ENCODE peak calls at places on chromosome 7, in nine cellular contexts. One of them, this sample, is unnamed.
A peak's percentile ranks its signal among the peaks of the same experiment; 100 is the strongest.

GRCh38 chr7:74199551-74200355 is 10.1 kb upstream of the LAT2 start:
- DNase-seq in activated T-helper 9 cell treated with anti-CD3 and anti-CD28 coated beads, Interleukin-2, amount 50 U/mL, for 16 hours: no peak
- DNase-seq in stimulated activated CD8-positive, alpha-beta memory T cell treated with anti-CD3 and anti-CD28 coated beads, Interleukin-2, amount 100 ng/mL, for 1 hour: no peak
- DNase-seq in astrocyte: peak; percentile 60
- DNase-seq in COLO829: no peak
- DNase-seq in small intestine: no peak
- DNase-seq in C1 segment of cervical spinal cord: no peak
- DNase-seq in activated T-helper 1 cell treated with anti-CD3 and anti-CD28 coated beads, Interleukin-2, amount 50 U/mL, for 16 hours: no peak
- DNase-seq in GM13977: no peak
- DNase-seq in this sample: no peak

GRCh38 chr7:48366096-48366495 is 194.8 kb downstream of the ABCA13 start:
- DNase-seq in activated T-helper 9 cell treated with anti-CD3 and anti-CD28 coated beads, Interleukin-2, amount 50 U/mL, for 16 hours: no peak
- DNase-seq in stimulated activated CD8-positive, alpha-beta memory T cell treated with anti-CD3 and anti-CD28 coated beads, Interleukin-2, amount 100 ng/mL, for 1 hour: no peak
- DNase-seq in astrocyte: peak; percentile 3
- DNase-seq in COLO829: no peak
- DNase-seq in small intestine: no peak
- DNase-seq in C1 segment of cervical spinal cord: no peak
- DNase-seq in activated T-helper 1 cell treated with anti-CD3 and anti-CD28 coated beads, Interleukin-2, amount 50 U/mL, for 16 hours: no peak
- DNase-seq in GM13977: no peak
- DNase-seq in this sample: no peak

GRCh38 chr7:73703985-73704639 is 15.4 kb downstream of the STX1A start:
- DNase-seq in activated T-helper 9 cell treated with anti-CD3 and anti-CD28 coated beads, Interleukin-2, amount 50 U/mL, for 16 hours: no peak
- DNase-seq in stimulated activated CD8-positive, alpha-beta memory T cell treated with anti-CD3 and anti-CD28 coated beads, Interleukin-2, amount 100 ng/mL, for 1 hour: no peak
- DNase-seq in astrocyte: no peak
- DNase-seq in COLO829: peak; percentile 67
- DNase-seq in small intestine: peak; percentile 79
- DNase-seq in C1 segment of cervical spinal cord: no peak
- DNase-seq in activated T-helper 1 cell treated with anti-CD3 and anti-CD28 coated beads, Interleukin-2, amount 50 U/mL, for 16 hours: no peak
- DNase-seq in GM13977: peak; percentile 82
- DNase-seq in this sample: no peak

GRCh38 chr7:150341263-150342118 is at the start of gene RARRES2:
- DNase-seq in activated T-helper 9 cell treated with anti-CD3 and anti-CD28 coated beads, Interleukin-2, amount 50 U/mL, for 16 hours: no peak
- DNase-seq in stimulated activated CD8-positive, alpha-beta memory T cell treated with anti-CD3 and anti-CD28 coated beads, Interleukin-2, amount 100 ng/mL, for 1 hour: no peak
- DNase-seq in astrocyte: no peak
- DNase-seq in COLO829: no peak
- DNase-seq in small intestine: no peak
- DNase-seq in C1 segment of cervical spinal cord: peak; percentile 38
- DNase-seq in activated T-helper 1 cell treated with anti-CD3 and anti-CD28 coated beads, Interleukin-2, amount 50 U/mL, for 16 hours: no peak
- DNase-seq in GM13977: no peak
- DNase-seq in this sample: no peak

GRCh38 chr7:832292-832967 is at the start of gene SUN1:
- DNase-seq in activated T-helper 9 cell treated with anti-CD3 and anti-CD28 coated beads, Interleukin-2, amount 50 U/mL, for 16 hours: peak; percentile 53
- DNase-seq in stimulated activated CD8-positive, alpha-beta memory T cell treated with anti-CD3 and anti-CD28 coated beads, Interleukin-2, amount 100 ng/mL, for 1 hour: peak; percentile 48
- DNase-seq in astrocyte: peak; percentile 83
- DNase-seq in COLO829: peak; percentile 69
- DNase-seq in small intestine: no peak
- DNase-seq in C1 segment of cervical spinal cord: no peak
- DNase-seq in activated T-helper 1 cell treated with anti-CD3 and anti-CD28 coated beads, Interleukin-2, amount 50 U/mL, for 16 hours: peak; percentile 39
- DNase-seq in GM13977: peak; percentile 69
- DNase-seq in this sample: peak; percentile 48

GRCh38 chr7:69608878-69609277 is 10.6 kb downstream of the AUTS2 start:
- DNase-seq in activated T-helper 9 cell treated with anti-CD3 and anti-CD28 coated beads, Interleukin-2, amount 50 U/mL, for 16 hours: no peak
- DNase-seq in stimulated activated CD8-positive, alpha-beta memory T cell treated with anti-CD3 and anti-CD28 coated beads, Interleukin-2, amount 100 ng/mL, for 1 hour: no peak
- DNase-seq in astrocyte: no peak
- DNase-seq in COLO829: no peak
- DNase-seq in small intestine: no peak
- DNase-seq in C1 segment of cervical spinal cord: no peak
- DNase-seq in activated T-helper 1 cell treated with anti-CD3 and anti-CD28 coated beads, Interleukin-2, amount 50 U/mL, for 16 hours: no peak
- DNase-seq in GM13977: no peak
- DNase-seq in this sample: no peak

GRCh38 chr7:117395743-117396142 is 31.6 kb downstream of the ASZ1 start:
- DNase-seq in activated T-helper 9 cell treated with anti-CD3 and anti-CD28 coated beads, Interleukin-2, amount 50 U/mL, for 16 hours: no peak
- DNase-seq in stimulated activated CD8-positive, alpha-beta memory T cell treated with anti-CD3 and anti-CD28 coated beads, Interleukin-2, amount 100 ng/mL, for 1 hour: no peak
- DNase-seq in astrocyte: no peak
- DNase-seq in COLO829: no peak
- DNase-seq in small intestine: no peak
- DNase-seq in C1 segment of cervical spinal cord: no peak
- DNase-seq in activated T-helper 1 cell treated with anti-CD3 and anti-CD28 coated beads, Interleukin-2, amount 50 U/mL, for 16 hours: no peak
- DNase-seq in GM13977: no peak
- DNase-seq in this sample: no peak

GRCh38 chr7:96388166-96388565 is 66.3 kb upstream of the SLC25A13 start:
- DNase-seq in activated T-helper 9 cell treated with anti-CD3 and anti-CD28 coated beads, Interleukin-2, amount 50 U/mL, for 16 hours: no peak
- DNase-seq in stimulated activated CD8-positive, alpha-beta memory T cell treated with anti-CD3 and anti-CD28 coated beads, Interleukin-2, amount 100 ng/mL, for 1 hour: no peak
- DNase-seq in astrocyte: peak; percentile 56
- DNase-seq in COLO829: no peak
- DNase-seq in small intestine: peak; percentile 3
- DNase-seq in C1 segment of cervical spinal cord: no peak
- DNase-seq in activated T-helper 1 cell treated with anti-CD3 and anti-CD28 coated beads, Interleukin-2, amount 50 U/mL, for 16 hours: no peak
- DNase-seq in GM13977: no peak
- DNase-seq in this sample: no peak

GRCh38 chr7:1856161-1856965 is 186.3 kb downstream of the ELFN1 start:
- DNase-seq in activated T-helper 9 cell treated with anti-CD3 and anti-CD28 coated beads, Interleukin-2, amount 50 U/mL, for 16 hours: no peak
- DNase-seq in stimulated activated CD8-positive, alpha-beta memory T cell treated with anti-CD3 and anti-CD28 coated beads, Interleukin-2, amount 100 ng/mL, for 1 hour: no peak
- DNase-seq in astrocyte: no peak
- DNase-seq in COLO829: no peak
- DNase-seq in small intestine: no peak
- DNase-seq in C1 segment of cervical spinal cord: no peak
- DNase-seq in activated T-helper 1 cell treated with anti-CD3 and anti-CD28 coated beads, Interleukin-2, amount 50 U/mL, for 16 hours: no peak
- DNase-seq in GM13977: no peak
- DNase-seq in this sample: no peak

GRCh38 chr7:154777489-154777888 is 225.4 kb downstream of the PAXIP1 start:
- DNase-seq in activated T-helper 9 cell treated with anti-CD3 and anti-CD28 coated beads, Interleukin-2, amount 50 U/mL, for 16 hours: no peak
- DNase-seq in stimulated activated CD8-positive, alpha-beta memory T cell treated with anti-CD3 and anti-CD28 coated beads, Interleukin-2, amount 100 ng/mL, for 1 hour: no peak
- DNase-seq in astrocyte: peak; percentile 41
- DNase-seq in COLO829: no peak
- DNase-seq in small intestine: no peak
- DNase-seq in C1 segment of cervical spinal cord: peak; percentile 59
- DNase-seq in activated T-helper 1 cell treated with anti-CD3 and anti-CD28 coated beads, Interleukin-2, amount 50 U/mL, for 16 hours: no peak
- DNase-seq in GM13977: no peak
- DNase-seq in this sample: no peak

GRCh38 chr7:101466871-101467270 is 104.2 kb downstream of the COL26A1 start:
- DNase-seq in activated T-helper 9 cell treated with anti-CD3 and anti-CD28 coated beads, Interleukin-2, amount 50 U/mL, for 16 hours: no peak
- DNase-seq in stimulated activated CD8-positive, alpha-beta memory T cell treated with anti-CD3 and anti-CD28 coated beads, Interleukin-2, amount 100 ng/mL, for 1 hour: no peak
- DNase-seq in astrocyte: peak; percentile 9
- DNase-seq in COLO829: no peak
- DNase-seq in small intestine: no peak
- DNase-seq in C1 segment of cervical spinal cord: no peak
- DNase-seq in activated T-helper 1 cell treated with anti-CD3 and anti-CD28 coated beads, Interleukin-2, amount 50 U/mL, for 16 hours: no peak
- DNase-seq in GM13977: no peak
- DNase-seq in this sample: no peak

GRCh38 chr7:131424219-131424822 is 96.6 kb downstream of the MKLN1 start:
- DNase-seq in activated T-helper 9 cell treated with anti-CD3 and anti-CD28 coated beads, Interleukin-2, amount 50 U/mL, for 16 hours: no peak
- DNase-seq in stimulated activated CD8-positive, alpha-beta memory T cell treated with anti-CD3 and anti-CD28 coated beads, Interleukin-2, amount 100 ng/mL, for 1 hour: no peak
- DNase-seq in astrocyte: peak; percentile 27
- DNase-seq in COLO829: peak; percentile 68
- DNase-seq in small intestine: peak; percentile 45
- DNase-seq in C1 segment of cervical spinal cord: no peak
- DNase-seq in activated T-helper 1 cell treated with anti-CD3 and anti-CD28 coated beads, Interleukin-2, amount 50 U/mL, for 16 hours: no peak
- DNase-seq in GM13977: peak; percentile 24
- DNase-seq in this sample: peak; percentile 5

GRCh38 chr7:126716321-126716720 is 536.4 kb downstream of the GRM8 start:
- DNase-seq in activated T-helper 9 cell treated with anti-CD3 and anti-CD28 coated beads, Interleukin-2, amount 50 U/mL, for 16 hours: no peak
- DNase-seq in stimulated activated CD8-positive, alpha-beta memory T cell treated with anti-CD3 and anti-CD28 coated beads, Interleukin-2, amount 100 ng/mL, for 1 hour: no peak
- DNase-seq in astrocyte: no peak
- DNase-seq in COLO829: no peak
- DNase-seq in small intestine: no peak
- DNase-seq in C1 segment of cervical spinal cord: no peak
- DNase-seq in activated T-helper 1 cell treated with anti-CD3 and anti-CD28 coated beads, Interleukin-2, amount 50 U/mL, for 16 hours: no peak
- DNase-seq in GM13977: no peak
- DNase-seq in this sample: no peak

GRCh38 chr7:99393363-99394187 is 14.8 kb downstream of the PDAP1 start:
- DNase-seq in activated T-helper 9 cell treated with anti-CD3 and anti-CD28 coated beads, Interleukin-2, amount 50 U/mL, for 16 hours: no peak
- DNase-seq in stimulated activated CD8-positive, alpha-beta memory T cell treated with anti-CD3 and anti-CD28 coated beads, Interleukin-2, amount 100 ng/mL, for 1 hour: no peak
- DNase-seq in astrocyte: no peak
- DNase-seq in COLO829: no peak
- DNase-seq in small intestine: no peak
- DNase-seq in C1 segment of cervical spinal cord: no peak
- DNase-seq in activated T-helper 1 cell treated with anti-CD3 and anti-CD28 coated beads, Interleukin-2, amount 50 U/mL, for 16 hours: no peak
- DNase-seq in GM13977: no peak
- DNase-seq in this sample: no peak

GRCh38 chr7:29140873-29141468 is 5.4 kb downstream of the CPVL start:
- DNase-seq in activated T-helper 9 cell treated with anti-CD3 and anti-CD28 coated beads, Interleukin-2, amount 50 U/mL, for 16 hours: no peak
- DNase-seq in stimulated activated CD8-positive, alpha-beta memory T cell treated with anti-CD3 and anti-CD28 coated beads, Interleukin-2, amount 100 ng/mL, for 1 hour: no peak
- DNase-seq in astrocyte: no peak
- DNase-seq in COLO829: no peak
- DNase-seq in small intestine: peak; percentile 78
- DNase-seq in C1 segment of cervical spinal cord: no peak
- DNase-seq in activated T-helper 1 cell treated with anti-CD3 and anti-CD28 coated beads, Interleukin-2, amount 50 U/mL, for 16 hours: no peak
- DNase-seq in GM13977: no peak
- DNase-seq in this sample: no peak

GRCh38 chr7:20064974-20065862 is 152.0 kb downstream of the MACC1 start:
- DNase-seq in activated T-helper 9 cell treated with anti-CD3 and anti-CD28 coated beads, Interleukin-2, amount 50 U/mL, for 16 hours: no peak
- DNase-seq in stimulated activated CD8-positive, alpha-beta memory T cell treated with anti-CD3 and anti-CD28 coated beads, Interleukin-2, amount 100 ng/mL, for 1 hour: no peak
- DNase-seq in astrocyte: peak; percentile 97
- DNase-seq in COLO829: peak; percentile 74
- DNase-seq in small intestine: no peak
- DNase-seq in C1 segment of cervical spinal cord: no peak
- DNase-seq in activated T-helper 1 cell treated with anti-CD3 and anti-CD28 coated beads, Interleukin-2, amount 50 U/mL, for 16 hours: no peak
- DNase-seq in GM13977: peak; percentile 56
- DNase-seq in this sample: peak; percentile 33

GRCh38 chr7:68224041-68224534 is 1227.5 kb downstream of the TYW1 start:
- DNase-seq in activated T-helper 9 cell treated with anti-CD3 and anti-CD28 coated beads, Interleukin-2, amount 50 U/mL, for 16 hours: no peak
- DNase-seq in stimulated activated CD8-positive, alpha-beta memory T cell treated with anti-CD3 and anti-CD28 coated beads, Interleukin-2, amount 100 ng/mL, for 1 hour: no peak
- DNase-seq in astrocyte: no peak
- DNase-seq in COLO829: peak; percentile 90
- DNase-seq in small intestine: no peak
- DNase-seq in C1 segment of cervical spinal cord: peak; percentile 68
- DNase-seq in activated T-helper 1 cell treated with anti-CD3 and anti-CD28 coated beads, Interleukin-2, amount 50 U/mL, for 16 hours: no peak
- DNase-seq in GM13977: no peak
- DNase-seq in this sample: no peak

GRCh38 chr7:48360574-48360973 is 189.3 kb downstream of the ABCA13 start:
- DNase-seq in activated T-helper 9 cell treated with anti-CD3 and anti-CD28 coated beads, Interleukin-2, amount 50 U/mL, for 16 hours: no peak
- DNase-seq in stimulated activated CD8-positive, alpha-beta memory T cell treated with anti-CD3 and anti-CD28 coated beads, Interleukin-2, amount 100 ng/mL, for 1 hour: no peak
- DNase-seq in astrocyte: peak; percentile 23
- DNase-seq in COLO829: no peak
- DNase-seq in small intestine: no peak
- DNase-seq in C1 segment of cervical spinal cord: no peak
- DNase-seq in activated T-helper 1 cell treated with anti-CD3 and anti-CD28 coated beads, Interleukin-2, amount 50 U/mL, for 16 hours: no peak
- DNase-seq in GM13977: no peak
- DNase-seq in this sample: no peak

GRCh38 chr7:131249003-131249402 is 78.7 kb upstream of the MKLN1 start:
- DNase-seq in activated T-helper 9 cell treated with anti-CD3 and anti-CD28 coated beads, Interleukin-2, amount 50 U/mL, for 16 hours: no peak
- DNase-seq in stimulated activated CD8-positive, alpha-beta memory T cell treated with anti-CD3 and anti-CD28 coated beads, Interleukin-2, amount 100 ng/mL, for 1 hour: no peak
- DNase-seq in astrocyte: peak; percentile 97
- DNase-seq in COLO829: no peak
- DNase-seq in small intestine: no peak
- DNase-seq in C1 segment of cervical spinal cord: no peak
- DNase-seq in activated T-helper 1 cell treated with anti-CD3 and anti-CD28 coated beads, Interleukin-2, amount 50 U/mL, for 16 hours: no peak
- DNase-seq in GM13977: no peak
- DNase-seq in this sample: no peak

GRCh38 chr7:133770863-133771492 is 356.2 kb upstream of the LRGUK start:
- DNase-seq in activated T-helper 9 cell treated with anti-CD3 and anti-CD28 coated beads, Interleukin-2, amount 50 U/mL, for 16 hours: no peak
- DNase-seq in stimulated activated CD8-positive, alpha-beta memory T cell treated with anti-CD3 and anti-CD28 coated beads, Interleukin-2, amount 100 ng/mL, for 1 hour: no peak
- DNase-seq in astrocyte: peak; percentile 55
- DNase-seq in COLO829: peak; percentile 37
- DNase-seq in small intestine: no peak
- DNase-seq in C1 segment of cervical spinal cord: no peak
- DNase-seq in activated T-helper 1 cell treated with anti-CD3 and anti-CD28 coated beads, Interleukin-2, amount 50 U/mL, for 16 hours: no peak
- DNase-seq in GM13977: no peak
- DNase-seq in this sample: no peak

GRCh38 chr7:32145911-32146310 is 75.7 kb upstream of the PDE1C start:
- DNase-seq in activated T-helper 9 cell treated with anti-CD3 and anti-CD28 coated beads, Interleukin-2, amount 50 U/mL, for 16 hours: no peak
- DNase-seq in stimulated activated CD8-positive, alpha-beta memory T cell treated with anti-CD3 and anti-CD28 coated beads, Interleukin-2, amount 100 ng/mL, for 1 hour: no peak
- DNase-seq in astrocyte: no peak
- DNase-seq in COLO829: no peak
- DNase-seq in small intestine: no peak
- DNase-seq in C1 segment of cervical spinal cord: no peak
- DNase-seq in activated T-helper 1 cell treated with anti-CD3 and anti-CD28 coated beads, Interleukin-2, amount 50 U/mL, for 16 hours: no peak
- DNase-seq in GM13977: no peak
- DNase-seq in this sample: no peak

GRCh38 chr7:132857703-132858102 is 224.2 kb downstream of the CHCHD3 start:
- DNase-seq in activated T-helper 9 cell treated with anti-CD3 and anti-CD28 coated beads, Interleukin-2, amount 50 U/mL, for 16 hours: no peak
- DNase-seq in stimulated activated CD8-positive, alpha-beta memory T cell treated with anti-CD3 and anti-CD28 coated beads, Interleukin-2, amount 100 ng/mL, for 1 hour: no peak
- DNase-seq in astrocyte: no peak
- DNase-seq in COLO829: no peak
- DNase-seq in small intestine: no peak
- DNase-seq in C1 segment of cervical spinal cord: no peak
- DNase-seq in activated T-helper 1 cell treated with anti-CD3 and anti-CD28 coated beads, Interleukin-2, amount 50 U/mL, for 16 hours: no peak
- DNase-seq in GM13977: no peak
- DNase-seq in this sample: no peak

GRCh38 chr7:2031496-2031895 is 201.2 kb downstream of the MAD1L1 start:
- DNase-seq in activated T-helper 9 cell treated with anti-CD3 and anti-CD28 coated beads, Interleukin-2, amount 50 U/mL, for 16 hours: no peak
- DNase-seq in stimulated activated CD8-positive, alpha-beta memory T cell treated with anti-CD3 and anti-CD28 coated beads, Interleukin-2, amount 100 ng/mL, for 1 hour: no peak
- DNase-seq in astrocyte: no peak
- DNase-seq in COLO829: no peak
- DNase-seq in small intestine: no peak
- DNase-seq in C1 segment of cervical spinal cord: no peak
- DNase-seq in activated T-helper 1 cell treated with anti-CD3 and anti-CD28 coated beads, Interleukin-2, amount 50 U/mL, for 16 hours: no peak
- DNase-seq in GM13977: no peak
- DNase-seq in this sample: no peak

GRCh38 chr7:77327067-77327931 is 88.8 kb downstream of the GSAP start:
- DNase-seq in activated T-helper 9 cell treated with anti-CD3 and anti-CD28 coated beads, Interleukin-2, amount 50 U/mL, for 16 hours: no peak
- DNase-seq in stimulated activated CD8-positive, alpha-beta memory T cell treated with anti-CD3 and anti-CD28 coated beads, Interleukin-2, amount 100 ng/mL, for 1 hour: no peak
- DNase-seq in astrocyte: peak; percentile 34
- DNase-seq in COLO829: no peak
- DNase-seq in small intestine: no peak
- DNase-seq in C1 segment of cervical spinal cord: no peak
- DNase-seq in activated T-helper 1 cell treated with anti-CD3 and anti-CD28 coated beads, Interleukin-2, amount 50 U/mL, for 16 hours: no peak
- DNase-seq in GM13977: no peak
- DNase-seq in this sample: no peak

GRCh38 chr7:155143381-155143780 is 73.3 kb downstream of the HTR5A start:
- DNase-seq in activated T-helper 9 cell treated with anti-CD3 and anti-CD28 coated beads, Interleukin-2, amount 50 U/mL, for 16 hours: no peak
- DNase-seq in stimulated activated CD8-positive, alpha-beta memory T cell treated with anti-CD3 and anti-CD28 coated beads, Interleukin-2, amount 100 ng/mL, for 1 hour: no peak
- DNase-seq in astrocyte: no peak
- DNase-seq in COLO829: no peak
- DNase-seq in small intestine: no peak
- DNase-seq in C1 segment of cervical spinal cord: no peak
- DNase-seq in activated T-helper 1 cell treated with anti-CD3 and anti-CD28 coated beads, Interleukin-2, amount 50 U/mL, for 16 hours: no peak
- DNase-seq in GM13977: no peak
- DNase-seq in this sample: no peak

GRCh38 chr7:142516038-142516501 is 233.2 kb upstream of the PRSS1 start:
- DNase-seq in activated T-helper 9 cell treated with anti-CD3 and anti-CD28 coated beads, Interleukin-2, amount 50 U/mL, for 16 hours: peak; percentile 3
- DNase-seq in stimulated activated CD8-positive, alpha-beta memory T cell treated with anti-CD3 and anti-CD28 coated beads, Interleukin-2, amount 100 ng/mL, for 1 hour: no peak
- DNase-seq in astrocyte: peak; percentile 45
- DNase-seq in COLO829: peak; percentile 75
- DNase-seq in small intestine: peak; percentile 83
- DNase-seq in C1 segment of cervical spinal cord: peak; percentile 39
- DNase-seq in activated T-helper 1 cell treated with anti-CD3 and anti-CD28 coated beads, Interleukin-2, amount 50 U/mL, for 16 hours: no peak
- DNase-seq in GM13977: peak; percentile 53
- DNase-seq in this sample: no peak

GRCh38 chr7:148905093-148905666 is 21.1 kb upstream of the EZH2 start:
- DNase-seq in activated T-helper 9 cell treated with anti-CD3 and anti-CD28 coated beads, Interleukin-2, amount 50 U/mL, for 16 hours: no peak
- DNase-seq in stimulated activated CD8-positive, alpha-beta memory T cell treated with anti-CD3 and anti-CD28 coated beads, Interleukin-2, amount 100 ng/mL, for 1 hour: no peak
- DNase-seq in astrocyte: no peak
- DNase-seq in COLO829: no peak
- DNase-seq in small intestine: no peak
- DNase-seq in C1 segment of cervical spinal cord: no peak
- DNase-seq in activated T-helper 1 cell treated with anti-CD3 and anti-CD28 coated beads, Interleukin-2, amount 50 U/mL, for 16 hours: no peak
- DNase-seq in GM13977: no peak
- DNase-seq in this sample: no peak

GRCh38 chr7:90958669-90959068 is 305.6 kb upstream of the FZD1 start:
- DNase-seq in activated T-helper 9 cell treated with anti-CD3 and anti-CD28 coated beads, Interleukin-2, amount 50 U/mL, for 16 hours: no peak
- DNase-seq in stimulated activated CD8-positive, alpha-beta memory T cell treated with anti-CD3 and anti-CD28 coated beads, Interleukin-2, amount 100 ng/mL, for 1 hour: no peak
- DNase-seq in astrocyte: peak; percentile 95
- DNase-seq in COLO829: no peak
- DNase-seq in small intestine: no peak
- DNase-seq in C1 segment of cervical spinal cord: no peak
- DNase-seq in activated T-helper 1 cell treated with anti-CD3 and anti-CD28 coated beads, Interleukin-2, amount 50 U/mL, for 16 hours: no peak
- DNase-seq in GM13977: no peak
- DNase-seq in this sample: no peak

GRCh38 chr7:151137841-151138540 is 29.5 kb downstream of the GBX1 start:
- DNase-seq in activated T-helper 9 cell treated with anti-CD3 and anti-CD28 coated beads, Interleukin-2, amount 50 U/mL, for 16 hours: no peak
- DNase-seq in stimulated activated CD8-positive, alpha-beta memory T cell treated with anti-CD3 and anti-CD28 coated beads, Interleukin-2, amount 100 ng/mL, for 1 hour: no peak
- DNase-seq in astrocyte: no peak
- DNase-seq in COLO829: no peak
- DNase-seq in small intestine: no peak
- DNase-seq in C1 segment of cervical spinal cord: no peak
- DNase-seq in activated T-helper 1 cell treated with anti-CD3 and anti-CD28 coated beads, Interleukin-2, amount 50 U/mL, for 16 hours: no peak
- DNase-seq in GM13977: peak; percentile 26
- DNase-seq in this sample: no peak

GRCh38 chr7:20786779-20787651 is at the start of gene SP8:
- DNase-seq in activated T-helper 9 cell treated with anti-CD3 and anti-CD28 coated beads, Interleukin-2, amount 50 U/mL, for 16 hours: no peak
- DNase-seq in stimulated activated CD8-positive, alpha-beta memory T cell treated with anti-CD3 and anti-CD28 coated beads, Interleukin-2, amount 100 ng/mL, for 1 hour: no peak
- DNase-seq in astrocyte: no peak
- DNase-seq in COLO829: peak; percentile 36
- DNase-seq in small intestine: peak; percentile 32
- DNase-seq in C1 segment of cervical spinal cord: peak; percentile 32
- DNase-seq in activated T-helper 1 cell treated with anti-CD3 and anti-CD28 coated beads, Interleukin-2, amount 50 U/mL, for 16 hours: no peak
- DNase-seq in GM13977: peak; percentile 62
- DNase-seq in this sample: no peak

GRCh38 chr7:114298011-114298410 is 116.6 kb upstream of the FOXP2 start:
- DNase-seq in activated T-helper 9 cell treated with anti-CD3 and anti-CD28 coated beads, Interleukin-2, amount 50 U/mL, for 16 hours: no peak
- DNase-seq in stimulated activated CD8-positive, alpha-beta memory T cell treated with anti-CD3 and anti-CD28 coated beads, Interleukin-2, amount 100 ng/mL, for 1 hour: no peak
- DNase-seq in astrocyte: no peak
- DNase-seq in COLO829: no peak
- DNase-seq in small intestine: no peak
- DNase-seq in C1 segment of cervical spinal cord: no peak
- DNase-seq in activated T-helper 1 cell treated with anti-CD3 and anti-CD28 coated beads, Interleukin-2, amount 50 U/mL, for 16 hours: no peak
- DNase-seq in GM13977: no peak
- DNase-seq in this sample: no peak

This sample was measured in GM12864.